ENCODE peak calls at places on chromosomes 3 and 15, in four cellular contexts. One of them, this sample, is unnamed.

GRCh38 chr3:45261333-45262110 is 35.4 kb upstream of the TMEM158 start:
- DNase-seq in H9: no peak
- DNase-seq in IMR-90: no peak
- DNase-seq in H1: no peak
- DNase-seq in this sample: peak; percentile 27

GRCh38 chr3:16488637-16489036 is 24.9 kb downstream of the RFTN1 start:
- DNase-seq in H1: no peak
- DNase-seq in H9: no peak
- DNase-seq in IMR-90: no peak
- DNase-seq in this sample: no peak

GRCh38 chr15:45143056-45143455 is 13.3 kb downstream of the DUOX1 start:
- DNase-seq in H1: no peak
- DNase-seq in IMR-90: no peak
- DNase-seq in H9: no peak
- DNase-seq in this sample: no peak

GRCh38 chr3:194779729-194780224 is 94.1 kb downstream of the FAM43A start:
- DNase-seq in H1: no peak
- DNase-seq in IMR-90: no peak
- DNase-seq in H9: no peak
- DNase-seq in this sample: no peak

GRCh38 chr3:60703008-60703407 is 548.2 kb downstream of the FHIT start:
- DNase-seq in IMR-90: no peak
- DNase-seq in H1: no peak
- DNase-seq in H9: no peak
- DNase-seq in this sample: no peak

GRCh38 chr3:152404976-152405375 is 136.2 kb downstream of the MBNL1 start:
- DNase-seq in H1: no peak
- DNase-seq in H9: no peak
- DNase-seq in IMR-90: no peak
- DNase-seq in this sample: no peak

GRCh38 chr15:68425428-68426060 is 6.4 kb downstream of the ITGA11 start:
- DNase-seq in H1: no peak
- DNase-seq in H9: no peak
- DNase-seq in IMR-90: no peak
- DNase-seq in this sample: no peak

GRCh38 chr15:68302729-68303128 is 25.2 kb downstream of the FEM1B start:
- DNase-seq in IMR-90: no peak
- DNase-seq in H1: no peak
- DNase-seq in H9: no peak
- DNase-seq in this sample: no peak

GRCh38 chr3:72574144-72574543 is 274.1 kb downstream of the SHQ1 start:
- DNase-seq in IMR-90: no peak
- DNase-seq in H9: no peak
- DNase-seq in H1: no peak
- DNase-seq in this sample: no peak

GRCh38 chr3:76514836-76515235 is 525.1 kb upstream of the ROBO2 start:
- DNase-seq in H9: no peak
- DNase-seq in H1: no peak
- DNase-seq in IMR-90: peak; percentile 11
- DNase-seq in this sample: no peak

GRCh38 chr15:96334705-96335428 is 4.4 kb downstream of the NR2F2 start:
- DNase-seq in H9: no peak
- DNase-seq in IMR-90: no peak
- DNase-seq in H1: no peak
- DNase-seq in this sample: no peak

GRCh38 chr15:29345549-29346525 is 76.2 kb upstream of the NSMCE3 start:
- DNase-seq in H9: peak; percentile 74
- DNase-seq in H1: peak; percentile 36
- DNase-seq in IMR-90: no peak
- DNase-seq in this sample: peak; percentile 83

GRCh38 chr15:65738649-65739048 is 53.4 kb downstream of the DENND4A start:
- DNase-seq in H1: no peak
- DNase-seq in H9: no peak
- DNase-seq in IMR-90: no peak
- DNase-seq in this sample: no peak

GRCh38 chr15:49876401-49877038 is 242.5 kb downstream of the ATP8B4 start:
- DNase-seq in H9: peak; percentile 81
- DNase-seq in H1: peak; percentile 43
- DNase-seq in IMR-90: no peak
- DNase-seq in this sample: peak; percentile 90

GRCh38 chr15:57251941-57252340 is 124.4 kb upstream of the CGNL1 start:
- DNase-seq in H1: no peak
- DNase-seq in H9: no peak
- DNase-seq in IMR-90: peak; percentile 60
- DNase-seq in this sample: no peak

GRCh38 chr3:60536420-60536819 is 714.8 kb downstream of the FHIT start:
- DNase-seq in IMR-90: no peak
- DNase-seq in H1: no peak
- DNase-seq in H9: no peak
- DNase-seq in this sample: no peak

GRCh38 chr15:89179966-89180875 is 41.2 kb downstream of the RLBP1 start:
- DNase-seq in IMR-90: peak; percentile 32
- DNase-seq in H1: no peak
- DNase-seq in H9: no peak
- DNase-seq in this sample: no peak

GRCh38 chr3:63508305-63508704 is 144.2 kb upstream of the SNTN start:
- DNase-seq in IMR-90: no peak
- DNase-seq in H9: no peak
- DNase-seq in H1: no peak
- DNase-seq in this sample: no peak

DNA sequence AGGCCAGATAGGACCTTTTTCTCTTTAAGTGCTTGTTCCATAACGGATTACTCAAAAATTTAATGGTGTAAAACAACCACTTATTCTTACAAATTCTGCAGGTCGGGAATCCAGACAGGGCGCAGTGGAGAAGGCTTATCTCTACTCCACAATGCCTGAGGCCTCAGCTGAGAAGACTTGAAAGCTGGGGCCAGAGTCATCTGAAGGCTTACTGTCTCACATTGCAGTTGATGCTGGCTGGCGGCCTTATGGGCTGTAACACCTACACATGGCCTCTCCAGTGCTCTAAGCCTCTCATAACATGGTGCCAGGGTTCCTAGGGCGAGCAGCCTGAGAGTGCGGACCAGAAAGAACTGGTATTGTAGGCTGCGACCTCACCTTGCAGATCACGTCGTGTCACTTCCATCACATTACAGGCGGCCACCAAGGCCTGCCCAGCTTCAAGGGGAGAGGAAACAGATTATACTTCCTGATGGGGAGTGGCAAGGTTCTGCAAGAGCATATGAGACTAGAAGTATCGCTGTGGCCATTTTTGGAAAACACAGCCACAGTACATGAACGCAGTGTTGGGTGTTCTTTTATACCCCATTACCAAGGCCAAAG is 32.4 kb downstream of the CMTM7 start:
- DNase-seq in IMR-90: no peak
- DNase-seq in H9: no peak
- DNase-seq in H1: no peak
- DNase-seq in this sample: no peak
- H3K27ac ChIP-seq in IMR-90: no peak overlapping the region
- H3K27ac ChIP-seq in H9: no peak overlapping the region
- H3K27ac ChIP-seq in H1: no peak overlapping the region
- H3K27ac ChIP-seq in this sample: no peak overlapping the region

GRCh38 chr3:168239287-168239686 is 143.6 kb upstream of the GOLIM4 start:
- DNase-seq in IMR-90: no peak
- DNase-seq in H9: no peak
- DNase-seq in H1: no peak
- DNase-seq in this sample: no peak
- H4K5ac ChIP-seq in IMR-90: no peak overlapping the region
- H4K5ac ChIP-seq in H9: no peak overlapping the region
- H4K5ac ChIP-seq in H1: no peak overlapping the region
- H4K5ac ChIP-seq in this sample: no peak overlapping the region

GRCh38 chr3:71450985-71451560 is 132.5 kb downstream of the FOXP1 start:
- DNase-seq in H1: no peak
- DNase-seq in IMR-90: peak; percentile 18
- DNase-seq in H9: no peak
- DNase-seq in this sample: no peak

GRCh38 chr3:71453319-71453718 is 130.2 kb downstream of the FOXP1 start:
- DNase-seq in H9: no peak
- DNase-seq in IMR-90: no peak
- DNase-seq in H1: no peak
- DNase-seq in this sample: no peak

GRCh38 chr3:71450162-71450561 is 133.4 kb downstream of the FOXP1 start:
- DNase-seq in H9: no peak
- DNase-seq in H1: no peak
- DNase-seq in IMR-90: no peak
- DNase-seq in this sample: no peak

GRCh38 chr3:71453822-71454512 is 129.6 kb downstream of the FOXP1 start:
- DNase-seq in H1: no peak
- DNase-seq in H9: no peak
- DNase-seq in IMR-90: no peak
- DNase-seq in this sample: no peak

GRCh38 chr3:71451812-71452211 is 131.7 kb downstream of the FOXP1 start:
- DNase-seq in IMR-90: no peak
- DNase-seq in H1: no peak
- DNase-seq in H9: no peak
- DNase-seq in this sample: no peak
- H3K27ac ChIP-seq in IMR-90: no peak overlapping the region
- H3K27ac ChIP-seq in H1: no peak overlapping the region
- H3K27ac ChIP-seq in H9: no peak overlapping the region
- H3K27ac ChIP-seq in this sample: no peak overlapping the region

GRCh38 chr3:69602112-69602511 is 137.2 kb upstream of the MITF start:
- DNase-seq in H1: no peak
- DNase-seq in IMR-90: no peak
- DNase-seq in H9: no peak
- DNase-seq in this sample: no peak

GRCh38 chr3:69605849-69606248 is 133.4 kb upstream of the MITF start:
- DNase-seq in H1: no peak
- DNase-seq in H9: no peak
- DNase-seq in IMR-90: no peak
- DNase-seq in this sample: no peak

GRCh38 chr3:69604735-69605435 is 134.4 kb upstream of the MITF start:
- DNase-seq in H1: no peak
- DNase-seq in IMR-90: no peak
- DNase-seq in H9: no peak
- DNase-seq in this sample: no peak

GRCh38 chr3:69612791-69613190 is 126.5 kb upstream of the MITF start:
- DNase-seq in IMR-90: no peak
- DNase-seq in H9: no peak
- DNase-seq in H1: no peak
- DNase-seq in this sample: no peak

GRCh38 chr3:69607466-69608035 is 131.7 kb upstream of the MITF start:
- DNase-seq in IMR-90: no peak
- DNase-seq in H9: no peak
- DNase-seq in H1: no peak
- DNase-seq in this sample: no peak
- H4K5ac ChIP-seq in IMR-90: no peak overlapping the region
- H4K5ac ChIP-seq in H9: no peak overlapping the region
- H4K5ac ChIP-seq in H1: no peak overlapping the region
- H4K5ac ChIP-seq in this sample: no peak overlapping the region

GRCh38 chr3:5784656-5785055 is 597.1 kb downstream of the EDEM1 start:
- DNase-seq in H1: no peak
- DNase-seq in H9: no peak
- DNase-seq in IMR-90: no peak
- DNase-seq in this sample: no peak

GRCh38 chr3:5791558-5791957 is 604.1 kb downstream of the EDEM1 start:
- DNase-seq in IMR-90: no peak
- DNase-seq in H1: no peak
- DNase-seq in H9: no peak
- DNase-seq in this sample: peak; percentile 57

GRCh38 chr3:5787863-5788488 is 600.5 kb downstream of the EDEM1 start:
- DNase-seq in H9: peak; percentile 41
- DNase-seq in H1: peak; percentile 7
- DNase-seq in IMR-90: no peak
- DNase-seq in this sample: peak; percentile 67
- H3K27ac ChIP-seq in H9: no peak overlapping the region
- H3K27ac ChIP-seq in H1: no peak overlapping the region
- H3K27ac ChIP-seq in IMR-90: no peak overlapping the region
- H3K27ac ChIP-seq in this sample: no peak overlapping the region